ENCODE peak calls at places on chromosomes 16 and 17, in four cellular contexts. U is K562, Y is HCT116, M is H1. I is an unnamed sample.

GRCh38 chr16:74291577-74292208 is 4.9 kb upstream of the PSMD7 start:
- DNase-seq in U (peak), Y (no peak), M (no peak), I (no peak)

GRCh38 chr17:49061524-49061943 is 64.3 kb downstream of the IGF2BP1 start:
- DNase-seq in U (no peak), M (no peak), Y (no peak), I (no peak)

GRCh38 chr17:79943354-79944241 is 92.1 kb downstream of the TBC1D16 start:
- DNase-seq in U (peak), M (no peak), Y (no peak), I (no peak)

GRCh38 chr17:72183194-72183685 is 62.4 kb downstream of the SOX9 start:
- DNase-seq in U (no peak), M (no peak), Y (no peak), I (no peak)

GRCh38 chr16:66238696-66239095 is 127.8 kb upstream of the CDH5 start:
- DNase-seq in U (no peak), M (no peak), Y (no peak), I (no peak)

GRCh38 chr17:31736855-31737625 is 122.0 kb downstream of the COPRS start:
- DNase-seq in M (no peak), U (no peak), Y (no peak), I (no peak)

GRCh38 chr16:17304124-17304813 is 166.5 kb downstream of the XYLT1 start:
- DNase-seq in U (no peak), Y (peak), M (no peak), I (peak)

GRCh38 chr17:65400701-65401100 is 160.7 kb downstream of the AXIN2 start:
- DNase-seq in M (no peak), U (no peak), Y (no peak), I (no peak)

GRCh38 chr17:1705004-1705403 is 5.2 kb downstream of the TLCD2 start:
- DNase-seq in U (peak), Y (no peak), M (no peak), I (no peak)

GRCh38 chr17:76370261-76370993 is 14.0 kb upstream of the SPHK1 start:
- DNase-seq in Y (no peak), M (no peak), U (peak), I (no peak)

GRCh38 chr17:77473615-77474226 is 333.0 kb downstream of the SEC14L1 start:
- DNase-seq in Y (peak), M (no peak), U (no peak), I (no peak)

GRCh38 chr17:78394209-78394608 is 15.8 kb downstream of the PGS1 start:
- DNase-seq in Y (no peak), M (no peak), U (no peak), I (no peak)

GRCh38 chr17:44348234-44348987 is 3.3 kb downstream of the GRN start:
- DNase-seq in Y (no peak), U (no peak), M (no peak), I (no peak)

GRCh38 chr16:55003916-55004315 is 73.3 kb downstream of the IRX5 start:
- DNase-seq in Y (no peak), U (peak), M (no peak), I (no peak)

GRCh38 chr17:18145811-18146210 is 37.3 kb downstream of the MYO15A start:
- DNase-seq in U (no peak), Y (no peak), M (no peak), I (no peak)

DNA sequence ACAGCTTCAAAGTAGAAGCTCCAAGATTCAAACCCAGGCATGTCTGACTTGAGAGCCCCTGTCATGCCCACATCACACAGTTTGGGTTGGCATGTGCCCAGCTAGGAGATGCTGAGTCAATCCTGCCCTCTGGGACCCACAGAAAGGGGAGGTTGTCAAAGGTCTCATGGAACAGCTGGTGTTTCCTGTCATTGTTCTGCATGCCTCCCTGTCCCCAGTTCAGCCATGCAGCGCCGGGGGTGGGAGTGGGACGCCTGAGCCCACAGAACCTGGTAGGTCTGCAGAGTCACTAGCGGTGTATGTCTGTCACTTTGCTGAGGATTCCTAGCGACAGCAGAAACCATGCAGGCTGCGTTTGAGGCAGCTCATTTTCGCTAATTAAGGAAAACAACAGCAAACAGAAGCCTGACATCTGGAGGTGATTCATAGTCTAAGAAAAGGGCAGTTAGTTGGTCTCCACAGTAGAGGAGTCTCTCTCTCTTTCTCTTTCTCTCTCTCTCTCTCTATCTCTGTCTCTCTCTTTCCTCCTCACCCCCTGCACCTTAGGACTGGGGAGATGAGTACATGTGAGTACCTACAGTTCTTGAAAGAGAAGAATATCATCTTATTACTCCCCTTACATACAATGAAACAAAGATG is 19.7 kb upstream of the CCL1 start:
- DNase-seq in M (no peak), Y (no peak), U (no peak), I (no peak)
- TF ChIP-seq JUND in M (no peak), Y (no peak), U (no peak), I (no peak)

GRCh38 chr17:57986841-57987581 is 1.0 kb downstream of the VEZF1 start:
- DNase-seq in M (no peak), Y (no peak), U (peak), I (peak)
- TF ChIP-seq JUND in M (peak), Y (peak), U (peak), I (no peak)

GRCh38 chr16:84054916-84055315 is 12.3 kb upstream of the SLC38A8 start:
- DNase-seq in M (no peak), U (no peak), Y (no peak), I (no peak)
- TF ChIP-seq JUND in M (no peak), U (no peak), Y (no peak), I (no peak)

GRCh38 chr16:68396481-68396880 is 51.8 kb downstream of the SMPD3 start:
- DNase-seq in U (peak), M (no peak), Y (peak), I (peak)
- TF ChIP-seq JUND in U (no peak), M (no peak), Y (no peak), I (no peak)